ENCODE peak calls at places on chromosomes 1 and 21, in ten cellular contexts. J is amniotic stem cell; S is astrocyte of the spinal cord; G is nucleus accumbens; R is uterus; I is stimulated activated CD8-positive, alpha-beta memory T cell treated with anti-CD3 and anti-CD28 coated beads, Interleukin-2, amount 100 ng/mL, for 48 hours; Q is activated effector memory CD4-positive, alpha-beta T cell treated with Interleukin-2 at 50 U/mL for 16 hours; B is small intestine; O is CMK; T is ELF-1. Z is an unnamed sample.

GRCh38 chr1:54402896-54403295 is 3.3 kb downstream of the SSBP3 start:
- DNase-seq in J (no peak), S (no peak), G (no peak), R (no peak), I (no peak), Q (no peak), B (no peak), O (no peak), T (peak; percentile 66), Z (no peak)

GRCh38 chr21:42009018-42009830 is 936 bp downstream of the ZBTB21 start:
- DNase-seq in J (peak; percentile 34), S (peak; percentile 50), G (peak; percentile 53), R (peak; percentile 54), I (peak; percentile 33), Q (peak; percentile 18), B (peak; percentile 43), O (no peak), T (peak; percentile 64), Z (peak; percentile 62)

GRCh38 chr1:8031176-8031785 is 5.2 kb upstream of the ERRFI1 start:
- DNase-seq in J (no peak), S (peak; percentile 79), G (no peak), R (no peak), I (no peak), Q (no peak), B (peak; percentile 50), O (no peak), T (no peak), Z (no peak)

GRCh38 chr1:209153435-209153834 is 430.1 kb upstream of the CAMK1G start:
- DNase-seq in J (no peak), S (no peak), G (no peak), R (no peak), I (no peak), Q (no peak), B (no peak), O (no peak), T (no peak), Z (no peak)

GRCh38 chr1:227886993-227887696 is 60.6 kb downstream of the WNT9A start:
- DNase-seq in J (no peak), S (peak; percentile 53), G (no peak), R (peak; percentile 78), I (no peak), Q (peak; percentile 31), B (no peak), O (no peak), T (peak; percentile 73), Z (peak; percentile 77)

GRCh38 chr1:216528816-216529215 is 105.6 kb upstream of the USH2A start:
- DNase-seq in J (no peak), S (no peak), G (no peak), R (no peak), I (no peak), Q (no peak), B (peak; percentile 9), O (no peak), T (no peak), Z (peak; percentile 9)

GRCh38 chr1:24888971-24889670 is 41.0 kb downstream of the RUNX3 start:
- DNase-seq in J (no peak), S (peak; percentile 29), G (no peak), R (no peak), I (no peak), Q (no peak), B (peak; percentile 66), O (no peak), T (no peak), Z (no peak)

GRCh38 chr1:8127201-8127641 is 101.1 kb upstream of the ERRFI1 start:
- DNase-seq in J (no peak), S (no peak), G (no peak), R (no peak), I (no peak), Q (no peak), B (no peak), O (no peak), T (no peak), Z (no peak)

GRCh38 chr21:37793660-37794059 is 122.6 kb downstream of the KCNJ6 start:
- DNase-seq in J (no peak), S (peak; percentile 49), G (no peak), R (no peak), I (no peak), Q (no peak), B (no peak), O (no peak), T (no peak), Z (no peak)

GRCh38 chr1:36125129-36125991 is at the start of gene COL8A2:
- DNase-seq in J (no peak), S (no peak), G (no peak), R (peak; percentile 41), I (no peak), Q (no peak), B (no peak), O (no peak), T (no peak), Z (no peak)

GRCh38 chr21:36209626-36210171 is 53.1 kb downstream of the DOP1B start:
- DNase-seq in J (peak; percentile 14), S (peak; percentile 79), G (peak; percentile 8), R (peak; percentile 35), I (no peak), Q (peak; percentile 9), B (peak; percentile 82), O (peak; percentile 20), T (peak; percentile 75), Z (no peak)

GRCh38 chr1:41102208-41102607 is 80.7 kb upstream of the SLFNL1 start:
- DNase-seq in J (peak; percentile 71), S (peak; percentile 96), G (no peak), R (peak; percentile 95), I (no peak), Q (no peak), B (peak; percentile 82), O (no peak), T (no peak), Z (peak; percentile 87)

GRCh38 chr1:17574502-17574901 is 35.0 kb downstream of the ARHGEF10L start:
- DNase-seq in J (no peak), S (no peak), G (no peak), R (no peak), I (no peak), Q (no peak), B (no peak), O (peak; percentile 11), T (no peak), Z (peak; percentile 57)

Z was measured in mucosa of descending colon.